ENCODE peak calls at places on chromosomes 6 and 20, in six cellular contexts. One of them, this sample, is unnamed.

GRCh38 chr6:86142326-86142725 is 499.6 kb upstream of the SYNCRIP start:
- DNase-seq in endothelial cell of umbilical vein: no peak
- DNase-seq in mammary epithelial cell: no peak
- DNase-seq in cardiac muscle cell: no peak
- DNase-seq in EH: no peak
- DNase-seq in activated CD4-positive, alpha-beta T cell treated with anti-CD3 and anti-CD28 coated beads for 24 hours: no peak
- DNase-seq in this sample: no peak

GRCh38 chr6:4870821-4871494 is 94.8 kb downstream of the CDYL start:
- DNase-seq in endothelial cell of umbilical vein: peak
- DNase-seq in mammary epithelial cell: no peak
- DNase-seq in cardiac muscle cell: no peak
- DNase-seq in EH: peak
- DNase-seq in activated CD4-positive, alpha-beta T cell treated with anti-CD3 and anti-CD28 coated beads for 24 hours: no peak
- DNase-seq in this sample: no peak

GRCh38 chr20:23050847-23051627 is 1.6 kb upstream of the THBD start:
- DNase-seq in endothelial cell of umbilical vein: peak
- DNase-seq in mammary epithelial cell: peak
- DNase-seq in cardiac muscle cell: peak
- DNase-seq in EH: peak
- DNase-seq in activated CD4-positive, alpha-beta T cell treated with anti-CD3 and anti-CD28 coated beads for 24 hours: no peak
- DNase-seq in this sample: peak

GRCh38 chr20:48877299-48877698 is 44.2 kb upstream of the ARFGEF2 start:
- DNase-seq in endothelial cell of umbilical vein: no peak
- DNase-seq in mammary epithelial cell: peak
- DNase-seq in cardiac muscle cell: no peak
- DNase-seq in EH: peak
- DNase-seq in activated CD4-positive, alpha-beta T cell treated with anti-CD3 and anti-CD28 coated beads for 24 hours: no peak
- DNase-seq in this sample: peak

GRCh38 chr6:37314803-37315515 is 38.8 kb upstream of the RNF8 start:
- DNase-seq in endothelial cell of umbilical vein: peak
- DNase-seq in mammary epithelial cell: peak
- DNase-seq in cardiac muscle cell: peak
- DNase-seq in EH: peak
- DNase-seq in activated CD4-positive, alpha-beta T cell treated with anti-CD3 and anti-CD28 coated beads for 24 hours: no peak
- DNase-seq in this sample: no peak

GRCh38 chr6:5499644-5500306 is 238.5 kb downstream of the FARS2 start:
- DNase-seq in endothelial cell of umbilical vein: peak
- DNase-seq in mammary epithelial cell: peak
- DNase-seq in cardiac muscle cell: no peak
- DNase-seq in EH: peak
- DNase-seq in activated CD4-positive, alpha-beta T cell treated with anti-CD3 and anti-CD28 coated beads for 24 hours: no peak
- DNase-seq in this sample: no peak

GRCh38 chr6:155100087-155100486 is 105.0 kb downstream of the TIAM2 start:
- DNase-seq in endothelial cell of umbilical vein: no peak
- DNase-seq in mammary epithelial cell: no peak
- DNase-seq in cardiac muscle cell: no peak
- DNase-seq in EH: no peak
- DNase-seq in activated CD4-positive, alpha-beta T cell treated with anti-CD3 and anti-CD28 coated beads for 24 hours: no peak
- DNase-seq in this sample: no peak

GRCh38 chr6:54813901-54814300 is 32.7 kb upstream of the FAM83B start:
- DNase-seq in endothelial cell of umbilical vein: no peak
- DNase-seq in mammary epithelial cell: peak
- DNase-seq in cardiac muscle cell: no peak
- DNase-seq in EH: peak
- DNase-seq in activated CD4-positive, alpha-beta T cell treated with anti-CD3 and anti-CD28 coated beads for 24 hours: no peak
- DNase-seq in this sample: no peak

GRCh38 chr6:123439371-123439770 is 197.4 kb downstream of the TRDN start:
- DNase-seq in endothelial cell of umbilical vein: no peak
- DNase-seq in mammary epithelial cell: no peak
- DNase-seq in cardiac muscle cell: peak
- DNase-seq in EH: no peak
- DNase-seq in activated CD4-positive, alpha-beta T cell treated with anti-CD3 and anti-CD28 coated beads for 24 hours: no peak
- DNase-seq in this sample: no peak

GRCh38 chr6:163191704-163192537 is 222.6 kb upstream of the QKI start:
- DNase-seq in endothelial cell of umbilical vein: no peak
- DNase-seq in mammary epithelial cell: no peak
- DNase-seq in cardiac muscle cell: no peak
- DNase-seq in EH: no peak
- DNase-seq in activated CD4-positive, alpha-beta T cell treated with anti-CD3 and anti-CD28 coated beads for 24 hours: no peak
- DNase-seq in this sample: no peak

GRCh38 chr20:44384423-44385027 is 29.0 kb downstream of the HNF4A start:
- DNase-seq in endothelial cell of umbilical vein: peak
- DNase-seq in mammary epithelial cell: peak
- DNase-seq in cardiac muscle cell: peak
- DNase-seq in EH: peak
- DNase-seq in activated CD4-positive, alpha-beta T cell treated with anti-CD3 and anti-CD28 coated beads for 24 hours: peak
- DNase-seq in this sample: peak

GRCh38 chr6:2771021-2771558 is 5.9 kb downstream of the WRNIP1 start:
- DNase-seq in endothelial cell of umbilical vein: no peak
- DNase-seq in mammary epithelial cell: no peak
- DNase-seq in cardiac muscle cell: no peak
- DNase-seq in EH: no peak
- DNase-seq in activated CD4-positive, alpha-beta T cell treated with anti-CD3 and anti-CD28 coated beads for 24 hours: no peak
- DNase-seq in this sample: no peak

GRCh38 chr6:8166156-8166555 is 63.8 kb upstream of the EEF1E1 start:
- DNase-seq in endothelial cell of umbilical vein: no peak
- DNase-seq in mammary epithelial cell: no peak
- DNase-seq in cardiac muscle cell: no peak
- DNase-seq in EH: no peak
- DNase-seq in activated CD4-positive, alpha-beta T cell treated with anti-CD3 and anti-CD28 coated beads for 24 hours: no peak
- DNase-seq in this sample: no peak

This sample was measured in tibial nerve.